ENCODE peak calls at places on chromosomes 13 and 19, in five cellular contexts. Y is testis; B is activated CD4-positive, alpha-beta T cell treated with anti-CD3 and anti-CD28 coated beads, Interleukin-2, amount 50 U/mL, for 1 hour; V is T-helper 17 cell; T is neural progenitor cell. Z is an unnamed sample.

GRCh38 chr19:13633109-13633508 is 126.8 kb upstream of the CACNA1A start:
- DNase-seq in Y (no peak), B (no peak), V (no peak), T (peak), Z (no peak)

GRCh38 chr13:98050041-98050466 is 92.8 kb upstream of the FARP1 start:
- DNase-seq in Y (no peak), B (no peak), V (no peak), T (no peak), Z (no peak)

GRCh38 chr19:42074513-42075363 is 1.2 kb upstream of the ZNF574 start:
- DNase-seq in Y (peak), B (no peak), V (no peak), T (no peak), Z (peak)

GRCh38 chr19:35644987-35645679 is 3.0 kb upstream of the COX6B1 start:
- DNase-seq in Y (peak), B (peak), V (peak), T (peak), Z (peak)

GRCh38 chr13:40624338-40624737 is 42.1 kb downstream of the FOXO1 start:
- DNase-seq in Y (no peak), B (peak), V (no peak), T (no peak), Z (no peak)

GRCh38 chr19:16160943-16161560 is 12.3 kb downstream of the CIB3 start:
- DNase-seq in Y (no peak), B (no peak), V (no peak), T (no peak), Z (no peak)

GRCh38 chr19:49681830-49682229 is 4.8 kb downstream of the PRMT1 start:
- DNase-seq in Y (no peak), B (no peak), V (no peak), T (no peak), Z (peak)

GRCh38 chr13:45105895-45106294 is 14.4 kb upstream of the GTF2F2 start:
- DNase-seq in Y (no peak), B (no peak), V (no peak), T (no peak), Z (no peak)

GRCh38 chr13:40764587-40765403 is 6.2 kb downstream of the MRPS31 start:
- DNase-seq in Y (no peak), B (peak), V (peak), T (no peak), Z (no peak)

GRCh38 chr13:57437587-57437986 is 194.0 kb upstream of the PCDH17 start:
- DNase-seq in Y (peak), B (no peak), V (no peak), T (no peak), Z (no peak)

GRCh38 chr19:15292847-15293582 is 39.3 kb downstream of the BRD4 start:
- DNase-seq in Y (no peak), B (no peak), V (no peak), T (no peak), Z (no peak)

GRCh38 chr19:51809787-51810186 is 14.8 kb downstream of the FPR3 start:
- DNase-seq in Y (peak), B (no peak), V (no peak), T (no peak), Z (no peak)

GRCh38 chr19:19661141-19661674 is 2.3 kb downstream of the ATP13A1 start:
- DNase-seq in Y (no peak), B (no peak), V (no peak), T (peak), Z (no peak)

GRCh38 chr19:48628486-48629296 is 8.5 kb downstream of the DBP start:
- DNase-seq in Y (no peak), B (no peak), V (no peak), T (no peak), Z (peak)

GRCh38 chr13:51827254-51827653 is 17.7 kb downstream of the TMEM272 start:
- DNase-seq in Y (no peak), B (no peak), V (no peak), T (no peak), Z (no peak)

GRCh38 chr13:45737571-45738002 is 35.5 kb downstream of the CBY2 start:
- DNase-seq in Y (no peak), B (no peak), V (no peak), T (no peak), Z (no peak)

GRCh38 chr19:51571599-51571998 is 516 bp downstream of the ZNF175 start:
- DNase-seq in Y (no peak), B (no peak), V (no peak), T (no peak), Z (no peak)

GRCh38 chr19:50896591-50897190 is 14.5 kb downstream of the KLK4 start:
- DNase-seq in Y (no peak), B (no peak), V (no peak), T (no peak), Z (peak)

GRCh38 chr19:49081273-49081672 is 4.0 kb upstream of the SNRNP70 start:
- DNase-seq in Y (no peak), B (no peak), V (no peak), T (no peak), Z (no peak)

GRCh38 chr13:102198418-102199322 is 203.2 kb downstream of the FGF14 start:
- DNase-seq in Y (no peak), B (no peak), V (no peak), T (no peak), Z (no peak)

GRCh38 chr13:104357174-104357573 is 1291.0 kb upstream of the SLC10A2 start:
- DNase-seq in Y (no peak), B (no peak), V (no peak), T (peak), Z (no peak)

GRCh38 chr13:79349011-79349410 is 57.0 kb downstream of the RBM26 start:
- DNase-seq in Y (no peak), B (no peak), V (no peak), T (no peak), Z (no peak)

GRCh38 chr19:47541507-47541906 is 26.6 kb upstream of the NAPA start:
- DNase-seq in Y (no peak), B (no peak), V (no peak), T (no peak), Z (no peak)

GRCh38 chr19:19154768-19155494 is 15.1 kb downstream of the MEF2B start:
- DNase-seq in Y (no peak), B (no peak), V (no peak), T (no peak), Z (no peak)

GRCh38 chr19:43028866-43029265 is 2.6 kb upstream of the PSG11 start:
- DNase-seq in Y (no peak), B (no peak), V (no peak), T (no peak), Z (no peak)

GRCh38 chr19:4589579-4590410 is 30.3 kb upstream of the SEMA6B start:
- DNase-seq in Y (peak), B (no peak), V (no peak), T (peak), Z (no peak)

GRCh38 chr13:35978607-35979316 is 152.4 kb downstream of the DCLK1 start:
- DNase-seq in Y (peak), B (no peak), V (no peak), T (peak), Z (no peak)

GRCh38 chr19:3852614-3853254 is 16.1 kb downstream of the ZFR2 start:
- DNase-seq in Y (no peak), B (peak), V (no peak), T (no peak), Z (no peak)

GRCh38 chr13:69243366-69243765 is 864.3 kb upstream of the ATXN8OS start:
- DNase-seq in Y (no peak), B (no peak), V (no peak), T (no peak), Z (no peak)

GRCh38 chr13:55576389-55576788 is 1564.3 kb upstream of the PRR20A start:
- DNase-seq in Y (no peak), B (no peak), V (no peak), T (no peak), Z (no peak)

GRCh38 chr19:35351441-35352176 is 3.9 kb downstream of the FFAR1 start:
- DNase-seq in Y (no peak), B (no peak), V (no peak), T (no peak), Z (no peak)

GRCh38 chr19:29308977-29309520 is 96.1 kb upstream of the UQCRFS1 start:
- DNase-seq in Y (no peak), B (no peak), V (no peak), T (peak), Z (no peak)

GRCh38 chr19:940591-941291 is 14.9 kb downstream of the ARID3A start:
- DNase-seq in Y (peak), B (peak), V (peak), T (no peak), Z (peak)

GRCh38 chr13:109155301-109155761 is 525.9 kb downstream of the MYO16 start:
- DNase-seq in Y (no peak), B (no peak), V (no peak), T (no peak), Z (no peak)

GRCh38 chr13:107216046-107216715 is 648.2 kb upstream of the ARGLU1 start:
- DNase-seq in Y (no peak), B (no peak), V (no peak), T (peak), Z (peak)

GRCh38 chr19:18418725-18419194 is 438 bp upstream of the SSBP4 start:
- DNase-seq in Y (peak), B (peak), V (peak), T (no peak), Z (peak)

GRCh38 chr19:56899943-56900342 is 59.4 kb upstream of the PEG3 start:
- DNase-seq in Y (no peak), B (no peak), V (no peak), T (no peak), Z (no peak)

GRCh38 chr13:80038371-80038770 is 302.6 kb downstream of the SPRY2 start:
- DNase-seq in Y (no peak), B (no peak), V (no peak), T (no peak), Z (no peak)

GRCh38 chr19:41863209-41863931 is 3.3 kb downstream of the RPS19 start:
- DNase-seq in Y (no peak), B (no peak), V (no peak), T (no peak), Z (no peak)

Z was measured in adrenal gland.